ENCODE peak calls at places on chromosomes 5 and 9, in four cellular contexts. U, G, D and V are unnamed samples.

GRCh38 chr5:95712347-95712958 is 18.7 kb upstream of the RHOBTB3 start:
- DNase-seq in U (no peak), G (no peak), D (no peak), V (no peak)

GRCh38 chr9:132171702-132172101 is 9.8 kb downstream of the NTNG2 start:
- DNase-seq in U (no peak), G (no peak), D (no peak), V (no peak)

GRCh38 chr5:181008136-181008535 is 19.5 kb downstream of the BTNL3 start:
- DNase-seq in U (no peak), G (no peak), D (no peak), V (no peak)

GRCh38 chr9:14661421-14662059 is 31.7 kb downstream of the ZDHHC21 start:
- DNase-seq in U (no peak), G (peak), D (no peak), V (no peak)

GRCh38 chr5:52837068-52837467 is 49.4 kb downstream of the ITGA1 start:
- DNase-seq in U (no peak), G (no peak), D (no peak), V (no peak)

GRCh38 chr5:165404917-165405316 is 1899.5 kb downstream of the MAT2B start:
- DNase-seq in U (no peak), G (no peak), D (no peak), V (no peak)

GRCh38 chr9:105415344-105415980 is 32.4 kb upstream of the FSD1L start:
- DNase-seq in U (no peak), G (peak), D (peak), V (no peak)

GRCh38 chr5:102589661-102590060 is 90.9 kb upstream of the SLCO6A1 start:
- DNase-seq in U (no peak), G (no peak), D (no peak), V (no peak)

GRCh38 chr9:5389109-5389732 is 48.5 kb downstream of the PLGRKT start:
- DNase-seq in U (no peak), G (no peak), D (no peak), V (no peak)

GRCh38 chr9:4742246-4742645 is 1.2 kb upstream of the AK3 start:
- DNase-seq in U (no peak), G (no peak), D (no peak), V (no peak)

GRCh38 chr9:2107906-2108451 is 92.8 kb downstream of the SMARCA2 start:
- DNase-seq in U (no peak), G (no peak), D (peak), V (no peak)

GRCh38 chr9:87685871-87686519 is 39.9 kb upstream of the CTSL start:
- DNase-seq in U (no peak), G (peak), D (no peak), V (no peak)

GRCh38 chr5:126368239-126368812 is 54.9 kb upstream of the GRAMD2B start:
- DNase-seq in U (no peak), G (no peak), D (no peak), V (no peak)

GRCh38 chr9:24832307-24832706 is 286.6 kb upstream of the IZUMO3 start:
- DNase-seq in U (no peak), G (peak), D (no peak), V (no peak)